ENCODE peak calls at places on chromosomes 7 and 10, in five cellular contexts. One of them, this sample, is unnamed.

GRCh38 chr10:86339226-86339865 is 27.2 kb downstream of the GRID1 start:
- DNase-seq in tibial artery: no peak
- DNase-seq in AG09309: no peak
- DNase-seq in astrocyte: no peak
- DNase-seq in fibroblast of lung: no peak
- DNase-seq in this sample: no peak

GRCh38 chr7:46752881-46753366 is 829.0 kb downstream of the TNS3 start:
- DNase-seq in tibial artery: no peak
- DNase-seq in AG09309: peak
- DNase-seq in astrocyte: peak
- DNase-seq in fibroblast of lung: peak
- DNase-seq in this sample: peak

GRCh38 chr7:24336461-24336860 is 52.5 kb downstream of the NPY start:
- DNase-seq in tibial artery: no peak
- DNase-seq in AG09309: no peak
- DNase-seq in astrocyte: no peak
- DNase-seq in fibroblast of lung: no peak
- DNase-seq in this sample: no peak

GRCh38 chr7:32108651-32109050 is 38.4 kb upstream of the PDE1C start:
- DNase-seq in tibial artery: no peak
- DNase-seq in AG09309: no peak
- DNase-seq in astrocyte: no peak
- DNase-seq in fibroblast of lung: no peak
- DNase-seq in this sample: no peak

GRCh38 chr7:17299477-17299991 is 1.1 kb downstream of the AHR start:
- DNase-seq in tibial artery: no peak
- DNase-seq in AG09309: no peak
- DNase-seq in astrocyte: no peak
- DNase-seq in fibroblast of lung: peak
- DNase-seq in this sample: no peak

GRCh38 chr10:29849434-29849833 is 210.0 kb downstream of the JCAD start:
- DNase-seq in tibial artery: no peak
- DNase-seq in AG09309: peak
- DNase-seq in astrocyte: peak
- DNase-seq in fibroblast of lung: peak
- DNase-seq in this sample: no peak

GRCh38 chr10:133124357-133125211 is 35.4 kb upstream of the KNDC1 start:
- DNase-seq in tibial artery: no peak
- DNase-seq in AG09309: no peak
- DNase-seq in astrocyte: no peak
- DNase-seq in fibroblast of lung: no peak
- DNase-seq in this sample: no peak

GRCh38 chr10:103197177-103197576 is 4.1 kb upstream of the NT5C2 start:
- DNase-seq in tibial artery: peak
- DNase-seq in AG09309: no peak
- DNase-seq in astrocyte: peak
- DNase-seq in fibroblast of lung: peak
- DNase-seq in this sample: no peak

GRCh38 chr7:139589474-139589873 is 66.0 kb downstream of the CLEC2L start:
- DNase-seq in tibial artery: no peak
- DNase-seq in AG09309: no peak
- DNase-seq in astrocyte: no peak
- DNase-seq in fibroblast of lung: no peak
- DNase-seq in this sample: no peak

GRCh38 chr7:20327047-20327446 is 3.7 kb upstream of the ITGB8 start:
- DNase-seq in tibial artery: no peak
- DNase-seq in AG09309: no peak
- DNase-seq in astrocyte: peak
- DNase-seq in fibroblast of lung: peak
- DNase-seq in this sample: no peak

GRCh38 chr7:37234928-37235327 is 213.7 kb downstream of the ELMO1 start:
- DNase-seq in tibial artery: no peak
- DNase-seq in AG09309: no peak
- DNase-seq in astrocyte: no peak
- DNase-seq in fibroblast of lung: peak
- DNase-seq in this sample: no peak

GRCh38 chr10:74418285-74418872 is 267.4 kb downstream of the ADK start:
- DNase-seq in tibial artery: no peak
- DNase-seq in AG09309: no peak
- DNase-seq in astrocyte: peak
- DNase-seq in fibroblast of lung: peak
- DNase-seq in this sample: no peak

GRCh38 chr7:91656486-91657237 is 223.8 kb downstream of the MTERF1 start:
- DNase-seq in tibial artery: peak
- DNase-seq in AG09309: peak
- DNase-seq in astrocyte: peak
- DNase-seq in fibroblast of lung: peak
- DNase-seq in this sample: no peak

GRCh38 chr7:1676550-1677071 is 6.5 kb downstream of the ELFN1 start:
- DNase-seq in tibial artery: no peak
- DNase-seq in AG09309: no peak
- DNase-seq in astrocyte: no peak
- DNase-seq in fibroblast of lung: no peak
- DNase-seq in this sample: no peak

GRCh38 chr7:156816943-156817572 is 75.9 kb downstream of the LMBR1 start:
- DNase-seq in tibial artery: no peak
- DNase-seq in AG09309: no peak
- DNase-seq in astrocyte: no peak
- DNase-seq in fibroblast of lung: peak
- DNase-seq in this sample: no peak

GRCh38 chr10:17335065-17335464 is 107.0 kb downstream of the VIM start:
- DNase-seq in tibial artery: no peak
- DNase-seq in AG09309: peak
- DNase-seq in astrocyte: peak
- DNase-seq in fibroblast of lung: peak
- DNase-seq in this sample: peak

GRCh38 chr10:43172645-43173044 is 34.4 kb downstream of the CSGALNACT2 start:
- DNase-seq in tibial artery: no peak
- DNase-seq in AG09309: no peak
- DNase-seq in astrocyte: no peak
- DNase-seq in fibroblast of lung: no peak
- DNase-seq in this sample: no peak

GRCh38 chr10:70308121-70309060 is 24.6 kb upstream of the NPFFR1 start:
- DNase-seq in tibial artery: no peak
- DNase-seq in AG09309: no peak
- DNase-seq in astrocyte: no peak
- DNase-seq in fibroblast of lung: no peak
- DNase-seq in this sample: no peak

GRCh38 chr7:32524631-32525030 is 29.3 kb downstream of the AVL9 start:
- DNase-seq in tibial artery: no peak
- DNase-seq in AG09309: no peak
- DNase-seq in astrocyte: no peak
- DNase-seq in fibroblast of lung: no peak
- DNase-seq in this sample: no peak

GRCh38 chr10:83764681-83765080 is 374.6 kb upstream of the GHITM start:
- DNase-seq in tibial artery: no peak
- DNase-seq in AG09309: peak
- DNase-seq in astrocyte: peak
- DNase-seq in fibroblast of lung: peak
- DNase-seq in this sample: no peak

GRCh38 chr7:44767912-44768662 is 19.4 kb downstream of the ZMIZ2 start:
- DNase-seq in tibial artery: peak
- DNase-seq in AG09309: no peak
- DNase-seq in astrocyte: no peak
- DNase-seq in fibroblast of lung: peak
- DNase-seq in this sample: no peak

GRCh38 chr10:5873515-5873995 is 16.1 kb downstream of the ANKRD16 start:
- DNase-seq in tibial artery: peak
- DNase-seq in AG09309: peak
- DNase-seq in astrocyte: no peak
- DNase-seq in fibroblast of lung: peak
- DNase-seq in this sample: no peak

GRCh38 chr7:19916011-19916410 is 142.6 kb upstream of the TMEM196 start:
- DNase-seq in tibial artery: no peak
- DNase-seq in AG09309: no peak
- DNase-seq in astrocyte: peak
- DNase-seq in fibroblast of lung: no peak
- DNase-seq in this sample: no peak

GRCh38 chr7:111951027-111951426 is 255.2 kb downstream of the DOCK4 start:
- DNase-seq in tibial artery: no peak
- DNase-seq in AG09309: no peak
- DNase-seq in astrocyte: peak
- DNase-seq in fibroblast of lung: no peak
- DNase-seq in this sample: no peak
- H3K4me3 ChIP-seq in tibial artery: no peak
- H3K4me3 ChIP-seq in AG09309: no peak
- H3K4me3 ChIP-seq in astrocyte: no peak
- H3K4me3 ChIP-seq in fibroblast of lung: no peak
- H3K4me3 ChIP-seq in this sample: no peak

DNA sequence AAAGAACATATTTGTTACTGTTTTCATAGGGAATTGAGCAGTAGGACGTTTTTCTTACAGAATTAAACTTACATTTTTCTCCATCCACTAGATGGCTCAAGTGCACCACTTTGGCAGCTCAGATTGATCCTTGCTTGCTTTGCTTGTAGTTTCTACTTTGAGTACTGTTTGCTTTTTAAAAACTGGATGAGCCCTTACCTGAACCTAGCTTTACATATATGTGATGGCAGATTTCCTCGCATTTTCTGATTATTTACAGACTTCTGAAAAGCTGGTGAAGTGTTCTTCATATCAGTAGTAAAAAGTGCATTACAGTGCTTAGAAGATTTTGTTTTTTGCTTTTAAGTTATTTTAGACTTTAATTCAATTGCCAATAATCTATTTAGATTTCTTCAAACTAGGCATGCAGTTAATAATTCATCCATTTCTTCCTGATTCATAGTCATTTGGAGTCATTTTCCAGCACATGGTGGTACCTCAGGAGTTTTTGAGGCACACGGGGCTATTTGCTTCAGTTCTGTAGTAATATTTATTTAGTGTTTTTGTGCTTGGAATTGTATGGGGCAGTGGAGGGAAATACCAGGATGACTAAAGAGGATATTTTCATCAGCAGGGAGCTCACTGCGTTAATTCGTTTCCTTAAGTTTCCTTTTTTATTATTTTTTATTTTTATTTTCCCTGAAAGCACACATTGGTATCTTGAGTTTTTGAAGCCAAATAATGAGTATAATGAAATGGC is 57.3 kb downstream of the MAPK8 start:
- DNase-seq in tibial artery: no peak
- DNase-seq in AG09309: peak
- DNase-seq in astrocyte: peak
- DNase-seq in fibroblast of lung: peak
- DNase-seq in this sample: no peak
- TF ChIP-seq CTCF in tibial artery: peak
- TF ChIP-seq CTCF in AG09309: peak
- TF ChIP-seq CTCF in astrocyte: peak
- TF ChIP-seq CTCF in fibroblast of lung: peak
- TF ChIP-seq CTCF in this sample: peak

GRCh38 chr10:81863771-81864170 is 11.2 kb upstream of the NRG3 start:
- DNase-seq in tibial artery: no peak
- DNase-seq in AG09309: no peak
- DNase-seq in astrocyte: no peak
- DNase-seq in fibroblast of lung: no peak
- DNase-seq in this sample: no peak

GRCh38 chr10:81862596-81862995 is 12.4 kb upstream of the NRG3 start:
- DNase-seq in tibial artery: no peak
- DNase-seq in AG09309: no peak
- DNase-seq in astrocyte: no peak
- DNase-seq in fibroblast of lung: no peak
- DNase-seq in this sample: no peak

GRCh38 chr10:81870472-81870871 is 4.5 kb upstream of the NRG3 start:
- DNase-seq in tibial artery: no peak
- DNase-seq in AG09309: no peak
- DNase-seq in astrocyte: no peak
- DNase-seq in fibroblast of lung: no peak
- DNase-seq in this sample: no peak

GRCh38 chr10:81865581-81865980 is 9.4 kb upstream of the NRG3 start:
- DNase-seq in tibial artery: no peak
- DNase-seq in AG09309: no peak
- DNase-seq in astrocyte: no peak
- DNase-seq in fibroblast of lung: no peak
- DNase-seq in this sample: no peak

DNA sequence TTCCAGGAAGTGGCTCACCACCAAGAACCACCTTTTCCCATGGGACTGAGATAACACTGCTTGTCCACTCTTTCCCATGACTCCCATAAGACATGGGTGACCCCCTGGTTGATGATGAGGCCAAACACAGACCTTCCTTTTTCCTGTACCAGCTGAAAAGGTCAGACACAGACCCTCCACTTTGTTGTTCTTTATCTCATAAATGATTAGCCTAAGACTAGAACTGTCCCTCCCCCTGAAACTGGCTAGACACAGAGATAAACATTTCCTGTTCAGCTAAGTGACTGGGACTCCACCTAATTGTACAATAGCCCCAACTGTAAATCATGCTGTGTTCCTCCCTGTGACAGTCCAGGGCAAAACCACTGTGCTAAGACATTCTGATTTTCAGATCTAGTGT is 8.2 kb upstream of the NRG3 start:
- DNase-seq in tibial artery: no peak
- DNase-seq in AG09309: no peak
- DNase-seq in astrocyte: no peak
- DNase-seq in fibroblast of lung: no peak
- DNase-seq in this sample: no peak
- H3K4me3 ChIP-seq in tibial artery: no peak
- H3K4me3 ChIP-seq in AG09309: no peak
- H3K4me3 ChIP-seq in astrocyte: no peak
- H3K4me3 ChIP-seq in fibroblast of lung: no peak
- H3K4me3 ChIP-seq in this sample: no peak

DNA sequence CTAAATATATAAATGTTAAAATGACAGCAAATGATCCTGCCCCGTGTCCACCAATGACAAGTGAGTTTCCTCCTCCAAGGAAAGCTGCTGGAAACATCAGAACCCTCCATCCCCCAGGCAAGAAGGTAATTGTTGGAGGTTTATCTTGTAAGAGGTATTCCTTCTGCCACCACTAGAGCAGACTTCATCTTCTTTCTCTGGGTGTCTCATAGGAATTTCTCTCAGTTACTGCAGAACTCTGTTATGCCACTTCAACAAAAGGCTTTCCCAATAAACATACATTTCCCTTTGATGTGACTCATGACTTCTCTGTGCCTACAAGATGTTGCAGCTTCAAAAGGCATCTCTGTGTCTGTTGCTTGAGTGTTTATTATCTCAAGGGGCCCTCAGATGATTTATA is 279.1 kb downstream of the BMPER start:
- DNase-seq in tibial artery: no peak
- DNase-seq in AG09309: no peak
- DNase-seq in astrocyte: no peak
- DNase-seq in fibroblast of lung: no peak
- DNase-seq in this sample: no peak
- TF ChIP-seq CTCF in tibial artery: no peak
- TF ChIP-seq CTCF in AG09309: peak
- TF ChIP-seq CTCF in astrocyte: peak
- TF ChIP-seq CTCF in fibroblast of lung: peak
- TF ChIP-seq CTCF in this sample: peak

GRCh38 chr10:34505338-34505737 is 309.8 kb downstream of the PARD3 start:
- DNase-seq in tibial artery: no peak
- DNase-seq in AG09309: no peak
- DNase-seq in astrocyte: no peak
- DNase-seq in fibroblast of lung: peak
- DNase-seq in this sample: no peak
- H3K4me3 ChIP-seq in tibial artery: no peak
- H3K4me3 ChIP-seq in AG09309: no peak
- H3K4me3 ChIP-seq in astrocyte: no peak
- H3K4me3 ChIP-seq in fibroblast of lung: no peak
- H3K4me3 ChIP-seq in this sample: no peak

GRCh38 chr7:149799397-149800168 is 26.2 kb upstream of the ZNF467 start:
- DNase-seq in tibial artery: no peak
- DNase-seq in AG09309: no peak
- DNase-seq in astrocyte: no peak
- DNase-seq in fibroblast of lung: no peak
- DNase-seq in this sample: no peak
- TF ChIP-seq CTCF in tibial artery: no peak
- TF ChIP-seq CTCF in AG09309: no peak
- TF ChIP-seq CTCF in astrocyte: no peak
- TF ChIP-seq CTCF in fibroblast of lung: peak
- TF ChIP-seq CTCF in this sample: no peak

GRCh38 chr7:116674508-116675173 is 2.6 kb downstream of the MET start:
- DNase-seq in tibial artery: no peak
- DNase-seq in AG09309: no peak
- DNase-seq in astrocyte: peak
- DNase-seq in fibroblast of lung: no peak
- DNase-seq in this sample: no peak
- H3K4me3 ChIP-seq in tibial artery: no peak
- H3K4me3 ChIP-seq in AG09309: no peak
- H3K4me3 ChIP-seq in astrocyte: peak
- H3K4me3 ChIP-seq in fibroblast of lung: no peak
- H3K4me3 ChIP-seq in this sample: peak

This sample was measured in AG04449.